ENCODE peak calls at places on chromosomes 5 and 9, in five cellular contexts. F is SK-N-SH, H is GM12878, W is HepG2, N is K562. O is an unnamed sample.

GRCh38 chr5:132096904-132097303 is 23.3 kb downstream of the CSF2 start:
- DNase-seq in N (no peak), F (no peak), W (no peak), H (no peak), O (no peak)

GRCh38 chr5:87069311-87069710 is 198.4 kb upstream of the RASA1 start:
- DNase-seq in N (no peak), H (no peak), F (no peak), W (no peak), O (no peak)

GRCh38 chr5:1463326-1464095 is 18.3 kb upstream of the SLC6A3 start:
- DNase-seq in F (peak; percentile 26), W (no peak), N (no peak), H (no peak), O (no peak)

GRCh38 chr5:6187501-6187900 is 190.8 kb downstream of the MED10 start:
- DNase-seq in N (no peak), W (no peak), H (no peak), F (no peak), O (no peak)

GRCh38 chr9:350354-350753 is 135.7 kb downstream of the DOCK8 start:
- DNase-seq in F (no peak), N (no peak), H (no peak), W (no peak), O (no peak)

GRCh38 chr9:113636693-113637092 is 173.2 kb downstream of the RGS3 start:
- DNase-seq in N (no peak), H (no peak), W (no peak), F (no peak), O (no peak)

GRCh38 chr5:52725065-52725746 is 62.5 kb upstream of the ITGA1 start:
- DNase-seq in F (no peak), H (no peak), W (peak; percentile 20), N (no peak), O (no peak)

GRCh38 chr5:91598216-91598615 is 215.1 kb upstream of the ARRDC3 start:
- DNase-seq in H (no peak), N (no peak), W (no peak), F (peak; percentile 1), O (no peak)

GRCh38 chr5:78586251-78586650 is 62.3 kb downstream of the LHFPL2 start:
- DNase-seq in N (no peak), H (no peak), F (no peak), W (no peak), O (no peak)

GRCh38 chr9:16413509-16414016 is 456.9 kb downstream of the BNC2 start:
- DNase-seq in W (peak; percentile 95), N (no peak), F (no peak), H (no peak), O (no peak)

GRCh38 chr5:20678814-20679298 is 690.9 kb upstream of the CDH18 start:
- DNase-seq in W (no peak), N (no peak), H (no peak), F (no peak), O (no peak)

GRCh38 chr9:116087246-116087645 is 66.3 kb upstream of the PAPPA start:
- DNase-seq in F (no peak), N (no peak), H (no peak), W (no peak), O (no peak)

GRCh38 chr9:131677445-131678180 is 62.3 kb downstream of the RAPGEF1 start:
- DNase-seq in N (no peak), F (peak; percentile 39), W (peak; percentile 27), H (peak; percentile 71), O (no peak)

GRCh38 chr5:176740702-176741565 is 69.4 kb upstream of the UNC5A start:
- DNase-seq in F (no peak), W (no peak), H (no peak), N (no peak), O (no peak)

GRCh38 chr9:93864029-93864428 is 91.1 kb downstream of the BARX1 start:
- DNase-seq in F (no peak), N (no peak), H (no peak), W (no peak), O (no peak)

GRCh38 chr5:96648598-96648997 is 13.6 kb upstream of the CAST start:
- DNase-seq in H (no peak), F (no peak), N (no peak), W (no peak), O (no peak)

GRCh38 chr5:139646912-139647391 is 1.2 kb upstream of the CXXC5 start:
- DNase-seq in W (no peak), H (no peak), F (peak; percentile 60), N (peak; percentile 28), O (no peak)

GRCh38 chr9:38380872-38381534 is 11.5 kb upstream of the ALDH1B1 start:
- DNase-seq in F (no peak), N (peak; percentile 57), W (peak; percentile 98), H (no peak), O (no peak)

GRCh38 chr5:65907138-65907537 is 19.2 kb upstream of the ERBIN start:
- DNase-seq in N (no peak), H (no peak), F (no peak), W (no peak), O (no peak)

GRCh38 chr5:13325765-13326164 is 618.7 kb downstream of the DNAH5 start:
- DNase-seq in N (no peak), H (no peak), F (no peak), W (no peak), O (no peak)

GRCh38 chr5:107523019-107523680 is 147.6 kb downstream of the EFNA5 start:
- DNase-seq in H (no peak), W (no peak), F (no peak), N (no peak), O (no peak)

GRCh38 chr9:20340161-20340861 is 282.0 kb downstream of the MLLT3 start:
- DNase-seq in W (no peak), H (no peak), F (no peak), N (no peak), O (no peak)

GRCh38 chr5:470961-471749 is 28.2 kb downstream of the EXOC3 start:
- DNase-seq in W (no peak), N (no peak), F (no peak), H (no peak), O (no peak)

GRCh38 chr5:76583163-76584047 is 39.8 kb downstream of the F2RL2 start:
- DNase-seq in N (no peak), W (no peak), F (no peak), H (no peak), O (no peak)

GRCh38 chr9:80707120-80707519 is 982.2 kb downstream of the TLE1 start:
- DNase-seq in N (no peak), H (no peak), W (no peak), F (no peak), O (no peak)

GRCh38 chr5:125042243-125042887 is 295.9 kb upstream of the ZNF608 start:
- DNase-seq in H (no peak), N (no peak), W (no peak), F (no peak), O (no peak)

GRCh38 chr5:36252722-36253340 is 11.1 kb upstream of the NADK2 start:
- DNase-seq in W (no peak), H (no peak), N (no peak), F (no peak), O (no peak)

GRCh38 chr5:59134770-59135169 is 551.9 kb downstream of the RAB3C start:
- DNase-seq in W (no peak), N (no peak), F (no peak), H (no peak), O (no peak)

GRCh38 chr5:181217111-181217804 is 5.8 kb upstream of the TRIM41 start:
- DNase-seq in W (no peak), F (peak; percentile 63), N (peak; percentile 44), H (peak; percentile 25), O (no peak)

GRCh38 chr9:122116040-122116439 is 22.9 kb upstream of the TTLL11 start:
- DNase-seq in W (no peak), N (no peak), F (no peak), H (no peak), O (no peak)

GRCh38 chr5:34494111-34494755 is 161.9 kb upstream of the RAI14 start:
- DNase-seq in H (no peak), F (no peak), W (no peak), N (no peak), O (no peak)

GRCh38 chr9:83296123-83296522 is 233.2 kb upstream of the RASEF start:
- DNase-seq in H (no peak), N (no peak), W (no peak), F (no peak), O (no peak)

GRCh38 chr9:93667006-93667405 is 90.6 kb downstream of the PHF2 start:
- DNase-seq in H (no peak), N (no peak), W (no peak), F (no peak), O (no peak)

GRCh38 chr9:134850611-134851010 is 30.0 kb upstream of the FCN2 start:
- DNase-seq in H (no peak), N (no peak), F (no peak), W (no peak), O (no peak)

GRCh38 chr9:110101531-110102161 is 106.3 kb downstream of the C9orf152 start:
- DNase-seq in W (no peak), H (peak; percentile 91), F (no peak), N (no peak), O (no peak)
- TF ChIP-seq FOXM1 in W (no peak), H (peak; percentile 84), F (no peak), N (no peak), O (no peak)

GRCh38 chr5:150164640-150165039 is 1.9 kb upstream of the CDX1 start:
- DNase-seq in F (no peak), H (no peak), N (no peak), W (no peak), O (no peak)
- TF ChIP-seq FOXM1 in F (no peak), H (no peak), N (no peak), W (no peak), O (no peak)

GRCh38 chr9:77011973-77012817 is 7.3 kb upstream of the FOXB2 start:
- DNase-seq in W (peak; percentile 20), F (peak; percentile 77), N (peak; percentile 62), H (no peak), O (peak; percentile 82)
- TF ChIP-seq FOXM1 in W (no peak), F (no peak), N (no peak), H (no peak), O (no peak)

GRCh38 chr9:124342946-124343485 is 72.2 kb downstream of the PSMB7 start:
- DNase-seq in N (no peak), H (no peak), F (no peak), W (no peak), O (no peak)
- TF ChIP-seq FOXM1 in N (no peak), H (no peak), F (no peak), W (no peak), O (no peak)

GRCh38 chr9:98226968-98227367 is 28.5 kb downstream of the TBC1D2 start:
- DNase-seq in N (no peak), F (no peak), W (no peak), H (no peak), O (no peak)
- TF ChIP-seq FOXM1 in N (no peak), F (no peak), W (no peak), H (no peak), O (no peak)

GRCh38 chr9:76707510-76707909 is 56.7 kb upstream of the PCA3 start:
- DNase-seq in H (no peak), F (no peak), W (no peak), N (no peak), O (no peak)
- TF ChIP-seq FOXM1 in H (peak; percentile 69), F (no peak), W (no peak), N (no peak), O (no peak)